ENCODE peak calls at places on chromosomes 11 and 22, in eight cellular contexts. S is SHP77; E is AML-193; M is Kasumi-1; D is effector memory CD8-positive, alpha-beta T cell; F is WTC11; L is SW 1271; U is stimulated activated CD4-positive, alpha-beta T cell treated with anti-CD3 and anti-CD28 coated beads, TNF-alpha, amount 100 ng/mL, for 1 hour. Q is an unnamed sample.

GRCh38 chr22:50627914-50628542 is at the start of gene ARSA:
- DNase-seq in M (peak; percentile 73), S (peak; percentile 63), L (no peak), D (peak; percentile 66), F (peak; percentile 82), E (peak; percentile 43), U (peak; percentile 54), Q (peak; percentile 43)

GRCh38 chr22:43090130-43090789 is 1.1 kb upstream of the TTLL1 start:
- DNase-seq in L (peak; percentile 56), S (peak; percentile 82), D (no peak), F (no peak), E (peak; percentile 77), M (peak; percentile 97), U (no peak), Q (peak; percentile 77)

GRCh38 chr11:66365166-66365565 is 6.4 kb downstream of the SLC29A2 start:
- DNase-seq in U (no peak), D (no peak), F (no peak), M (no peak), L (no peak), E (no peak), S (no peak), Q (no peak)

GRCh38 chr11:130721736-130722135 is 194.5 kb downstream of the SNX19 start:
- DNase-seq in E (no peak), S (no peak), L (no peak), D (no peak), F (no peak), M (no peak), U (no peak), Q (no peak)

GRCh38 chr22:45502215-45503070 is at the start of gene FBLN1:
- DNase-seq in M (no peak), D (no peak), F (peak; percentile 74), L (no peak), U (no peak), E (no peak), S (no peak), Q (no peak)

GRCh38 chr22:42863349-42863911 is 6.4 kb upstream of the ARFGAP3 start:
- DNase-seq in F (no peak), M (peak; percentile 55), S (no peak), U (no peak), L (no peak), E (peak; percentile 22), D (no peak), Q (peak; percentile 13)

GRCh38 chr22:31243339-31244043 is 31.4 kb downstream of the LIMK2 start:
- DNase-seq in D (no peak), L (no peak), E (no peak), S (no peak), M (no peak), F (no peak), U (no peak), Q (no peak)

GRCh38 chr11:66318576-66318970 is 1.7 kb upstream of the CD248 start:
- DNase-seq in U (no peak), D (no peak), S (no peak), M (no peak), L (no peak), E (no peak), F (no peak), Q (no peak)

GRCh38 chr11:7418916-7419315 is 66.4 kb upstream of the OLFML1 start:
- DNase-seq in S (no peak), M (no peak), L (no peak), D (no peak), F (no peak), U (no peak), E (no peak), Q (no peak)

GRCh38 chr11:72773291-72773690 is 20.6 kb downstream of the STARD10 start:
- DNase-seq in D (no peak), L (no peak), M (peak; percentile 55), E (no peak), F (no peak), U (no peak), S (peak; percentile 47), Q (no peak)

GRCh38 chr22:35376728-35377472 is 4.0 kb upstream of the HMOX1 start:
- DNase-seq in D (no peak), L (peak; percentile 73), M (peak; percentile 92), U (peak; percentile 16), E (peak; percentile 90), S (peak; percentile 78), F (peak; percentile 94), Q (peak; percentile 81)

GRCh38 chr22:25070870-25071465 is 118.5 kb downstream of the KIAA1671 start:
- DNase-seq in S (no peak), F (no peak), M (no peak), U (no peak), L (no peak), D (no peak), E (no peak), Q (no peak)

GRCh38 chr22:28907311-28908008 is 24.1 kb downstream of the ZNRF3 start:
- DNase-seq in E (no peak), M (no peak), D (no peak), S (no peak), F (no peak), U (no peak), L (no peak), Q (no peak)

GRCh38 chr11:45993438-45994064 is 71.1 kb downstream of the LARGE2 start:
- DNase-seq in U (no peak), M (no peak), L (no peak), E (no peak), D (no peak), F (no peak), S (no peak), Q (no peak)

GRCh38 chr11:103935219-103935618 is 101.2 kb upstream of the DDI1 start:
- DNase-seq in L (no peak), E (no peak), U (no peak), M (no peak), S (no peak), D (no peak), F (no peak), Q (no peak)

GRCh38 chr11:75982309-75982708 is 167.3 kb downstream of the UVRAG start:
- DNase-seq in U (no peak), D (no peak), S (no peak), L (no peak), M (no peak), F (no peak), E (no peak), Q (no peak)

GRCh38 chr11:11464555-11464954 is 111.5 kb upstream of the CSNK2A3 start:
- DNase-seq in D (no peak), F (no peak), L (no peak), E (no peak), S (no peak), M (no peak), U (no peak), Q (no peak)

GRCh38 chr22:30806391-30806861 is 111.8 kb downstream of the OSBP2 start:
- DNase-seq in U (no peak), S (peak; percentile 46), E (no peak), F (peak; percentile 38), M (no peak), D (no peak), L (peak; percentile 14), Q (peak; percentile 67)

GRCh38 chr22:37020192-37020479 is 594 bp downstream of the MPST start:
- DNase-seq in E (peak; percentile 49), U (no peak), D (no peak), F (no peak), S (peak; percentile 8), M (peak; percentile 69), L (no peak), Q (no peak)

GRCh38 chr11:101336858-101337257 is 207.2 kb upstream of the PGR start:
- DNase-seq in E (no peak), U (no peak), F (no peak), D (no peak), S (no peak), L (no peak), M (no peak), Q (no peak)

GRCh38 chr22:19579880-19580279 is 55.7 kb upstream of the CLDN5 start:
- DNase-seq in M (no peak), D (no peak), F (no peak), L (no peak), E (no peak), U (no peak), S (peak; percentile 35), Q (no peak)

GRCh38 chr11:2792376-2793250 is 92.8 kb upstream of the KCNQ1OT1 start:
- DNase-seq in E (no peak), U (no peak), F (peak; percentile 12), S (no peak), L (no peak), M (no peak), D (no peak), Q (no peak)

GRCh38 chr11:130000552-130001176 is 2.0 kb downstream of the PRDM10 start:
- DNase-seq in D (no peak), S (no peak), F (no peak), U (no peak), M (no peak), E (peak; percentile 14), L (no peak), Q (no peak)

GRCh38 chr22:37929390-37929789 is 23.3 kb downstream of the MICALL1 start:
- DNase-seq in M (no peak), U (no peak), S (no peak), L (no peak), D (no peak), F (no peak), E (no peak), Q (no peak)

GRCh38 chr22:23823331-23823791 is 15.4 kb downstream of the DERL3 start:
- DNase-seq in U (no peak), E (no peak), S (no peak), L (no peak), D (no peak), M (no peak), F (no peak), Q (no peak)

GRCh38 chr11:122646549-122647340 is 8.8 kb upstream of the UBASH3B start:
- DNase-seq in E (no peak), D (no peak), M (no peak), F (no peak), S (no peak), L (no peak), U (no peak), Q (no peak)

GRCh38 chr11:128879817-128880216 is 11.3 kb upstream of the KCNJ5 start:
- DNase-seq in L (no peak), M (no peak), D (no peak), U (no peak), S (no peak), F (no peak), E (no peak), Q (no peak)

GRCh38 chr22:36373258-36373579 is 14.5 kb downstream of the MYH9 start:
- DNase-seq in S (no peak), U (no peak), D (no peak), F (no peak), E (peak; percentile 81), M (peak; percentile 72), L (no peak), Q (peak; percentile 41)

GRCh38 chr11:57453543-57454177 is 6.7 kb upstream of the RTN4RL2 start:
- DNase-seq in M (no peak), F (no peak), E (no peak), D (no peak), L (no peak), S (no peak), U (no peak), Q (peak; percentile 58)

GRCh38 chr11:130562549-130562948 is 114.1 kb downstream of the ADAMTS15 start:
- DNase-seq in M (no peak), F (no peak), S (no peak), D (no peak), E (no peak), U (no peak), L (no peak), Q (no peak)

GRCh38 chr11:132024587-132025295 is 654.3 kb downstream of the NTM start:
- DNase-seq in U (no peak), E (no peak), M (no peak), D (no peak), S (no peak), F (no peak), L (no peak), Q (no peak)

GRCh38 chr11:66624450-66624849 is 8.0 kb downstream of the RBM14 start:
- DNase-seq in U (no peak), L (no peak), E (no peak), M (no peak), F (no peak), S (no peak), D (no peak), Q (no peak)

GRCh38 chr11:77762426-77762825 is 58.1 kb downstream of the RSF1 start:
- DNase-seq in D (no peak), U (no peak), F (no peak), S (no peak), E (no peak), L (no peak), M (no peak), Q (no peak)

GRCh38 chr22:37503850-37504249 is 15.4 kb downstream of the CARD10 start:
- DNase-seq in M (no peak), S (no peak), L (no peak), F (no peak), E (no peak), U (no peak), D (no peak), Q (no peak)

Q was measured in HT-29.